ENCODE peak calls at places on chromosomes 11 and 22, in five cellular contexts. L, P, G, V and C are unnamed samples.

GRCh38 chr11:117143390-117143789 is 697 bp upstream of the PAFAH1B2 start:
- DNase-seq in L (no peak), P (peak), G (no peak), V (peak), C (no peak)

GRCh38 chr11:58914821-58915543 is 24.3 kb upstream of the GLYATL1 start:
- DNase-seq in L (no peak), P (no peak), G (no peak), V (no peak), C (no peak)

GRCh38 chr11:64687204-64687603 is 35.8 kb downstream of the NRXN2 start:
- DNase-seq in L (no peak), P (no peak), G (no peak), V (no peak), C (no peak)

GRCh38 chr11:101158119-101158518 is 28.5 kb upstream of the PGR start:
- DNase-seq in L (no peak), P (no peak), G (no peak), V (no peak), C (no peak)

GRCh38 chr11:59510917-59511589 is at the start of gene OR4D9:
- DNase-seq in L (no peak), P (no peak), G (no peak), V (peak), C (no peak)

GRCh38 chr11:79170289-79170688 is 270.5 kb downstream of the TENM4 start:
- DNase-seq in L (no peak), P (no peak), G (no peak), V (no peak), C (no peak)

GRCh38 chr11:91133361-91133760 is 910.5 kb upstream of the CHORDC1 start:
- DNase-seq in L (no peak), P (no peak), G (no peak), V (no peak), C (no peak)

GRCh38 chr22:43847376-43848289 is 14.7 kb downstream of the SULT4A1 start:
- DNase-seq in L (no peak), P (no peak), G (no peak), V (no peak), C (peak)

GRCh38 chr11:107785401-107785800 is 73.2 kb downstream of the SLC35F2 start:
- DNase-seq in L (no peak), P (no peak), G (no peak), V (no peak), C (no peak)

GRCh38 chr11:92152245-92152644 is 72.4 kb upstream of the FAT3 start:
- DNase-seq in L (no peak), P (peak), G (no peak), V (peak), C (peak)

GRCh38 chr22:38304526-38304925 is 12.7 kb downstream of the CSNK1E start:
- DNase-seq in L (no peak), P (no peak), G (no peak), V (no peak), C (no peak)

GRCh38 chr11:48141475-48142100 is 75.0 kb upstream of the OR4B1 start:
- DNase-seq in L (no peak), P (no peak), G (no peak), V (no peak), C (no peak)

GRCh38 chr22:46149493-46149997 is 781 bp upstream of the PPARA start:
- DNase-seq in L (no peak), P (peak), G (no peak), V (peak), C (peak)

GRCh38 chr22:46934746-46935491 is 172.5 kb downstream of the TBC1D22A start:
- DNase-seq in L (no peak), P (peak), G (no peak), V (peak), C (no peak)

GRCh38 chr11:126403039-126403438 is 47.6 kb downstream of the ST3GAL4 start:
- DNase-seq in L (no peak), P (peak), G (no peak), V (no peak), C (peak)

GRCh38 chr11:109818303-109818702 is 274.9 kb upstream of the ZC3H12C start:
- DNase-seq in L (no peak), P (no peak), G (no peak), V (no peak), C (no peak)

GRCh38 chr11:95241673-95242072 is 10.7 kb upstream of the SESN3 start:
- DNase-seq in L (no peak), P (no peak), G (no peak), V (no peak), C (no peak)

GRCh38 chr22:23364389-23364788 is 184.1 kb downstream of the BCR start:
- DNase-seq in L (no peak), P (no peak), G (no peak), V (no peak), C (no peak)

GRCh38 chr11:65979261-65979759 is 17.8 kb downstream of the SART1 start:
- DNase-seq in L (no peak), P (no peak), G (no peak), V (no peak), C (no peak)

GRCh38 chr22:44918166-44918924 is 91.5 kb downstream of the PHF21B start:
- DNase-seq in L (no peak), P (no peak), G (peak), V (no peak), C (no peak)

GRCh38 chr11:28757725-28758515 is 649.7 kb downstream of the METTL15 start:
- DNase-seq in L (no peak), P (no peak), G (no peak), V (no peak), C (no peak)

GRCh38 chr11:32307449-32307848 is 127.9 kb downstream of the WT1 start:
- DNase-seq in L (no peak), P (no peak), G (no peak), V (no peak), C (no peak)